ENCODE peak calls at places on chromosomes 3 and 15, in eight cellular contexts. One of them, this sample, is unnamed.

GRCh38 chr3:29642393-29643033 is 361.6 kb downstream of the RBMS3 start:
- DNase-seq in left ventricle myocardium inferior: no peak
- DNase-seq in NCI-H524: no peak
- DNase-seq in foreskin fibroblast: peak; percentile 14
- DNase-seq in DMS153: no peak
- DNase-seq in non-pigmented ciliary epithelial cell: peak; percentile 75
- DNase-seq in ovary: peak; percentile 56
- DNase-seq in MM.1S: no peak
- DNase-seq in this sample: no peak

GRCh38 chr15:45677797-45678196 is 43.0 kb downstream of the SQOR start:
- DNase-seq in left ventricle myocardium inferior: no peak
- DNase-seq in NCI-H524: no peak
- DNase-seq in foreskin fibroblast: no peak
- DNase-seq in DMS153: no peak
- DNase-seq in non-pigmented ciliary epithelial cell: no peak
- DNase-seq in ovary: no peak
- DNase-seq in MM.1S: no peak
- DNase-seq in this sample: no peak

GRCh38 chr3:9793161-9793781 is 389 bp downstream of the ARPC4 start:
- DNase-seq in left ventricle myocardium inferior: no peak
- DNase-seq in NCI-H524: no peak
- DNase-seq in foreskin fibroblast: no peak
- DNase-seq in DMS153: no peak
- DNase-seq in non-pigmented ciliary epithelial cell: no peak
- DNase-seq in ovary: no peak
- DNase-seq in MM.1S: peak; percentile 35
- DNase-seq in this sample: no peak

GRCh38 chr3:126307083-126307482 is 50.1 kb downstream of the KLF15 start:
- DNase-seq in left ventricle myocardium inferior: no peak
- DNase-seq in NCI-H524: no peak
- DNase-seq in foreskin fibroblast: no peak
- DNase-seq in DMS153: no peak
- DNase-seq in non-pigmented ciliary epithelial cell: no peak
- DNase-seq in ovary: peak; percentile 21
- DNase-seq in MM.1S: no peak
- DNase-seq in this sample: no peak

GRCh38 chr3:87336761-87337160 is 60.4 kb upstream of the POU1F1 start:
- DNase-seq in left ventricle myocardium inferior: no peak
- DNase-seq in NCI-H524: peak; percentile 33
- DNase-seq in foreskin fibroblast: peak; percentile 26
- DNase-seq in DMS153: peak; percentile 35
- DNase-seq in non-pigmented ciliary epithelial cell: no peak
- DNase-seq in ovary: no peak
- DNase-seq in MM.1S: no peak
- DNase-seq in this sample: no peak

GRCh38 chr3:46143951-46144473 is 64.1 kb downstream of the CCR1 start:
- DNase-seq in left ventricle myocardium inferior: no peak
- DNase-seq in NCI-H524: no peak
- DNase-seq in foreskin fibroblast: no peak
- DNase-seq in DMS153: no peak
- DNase-seq in non-pigmented ciliary epithelial cell: no peak
- DNase-seq in ovary: no peak
- DNase-seq in MM.1S: no peak
- DNase-seq in this sample: no peak

GRCh38 chr3:195133462-195133861 is 137.5 kb downstream of the XXYLT1 start:
- DNase-seq in left ventricle myocardium inferior: no peak
- DNase-seq in NCI-H524: peak; percentile 69
- DNase-seq in foreskin fibroblast: peak; percentile 62
- DNase-seq in DMS153: peak; percentile 63
- DNase-seq in non-pigmented ciliary epithelial cell: no peak
- DNase-seq in ovary: no peak
- DNase-seq in MM.1S: no peak
- DNase-seq in this sample: no peak

GRCh38 chr3:170639003-170639402 is 53.1 kb upstream of the SLC7A14 start:
- DNase-seq in left ventricle myocardium inferior: no peak
- DNase-seq in NCI-H524: no peak
- DNase-seq in foreskin fibroblast: no peak
- DNase-seq in DMS153: no peak
- DNase-seq in non-pigmented ciliary epithelial cell: no peak
- DNase-seq in ovary: no peak
- DNase-seq in MM.1S: no peak
- DNase-seq in this sample: no peak

GRCh38 chr3:127688416-127689265 is 15.9 kb downstream of the ABTB1 start:
- DNase-seq in left ventricle myocardium inferior: peak; percentile 25
- DNase-seq in NCI-H524: peak; percentile 98
- DNase-seq in foreskin fibroblast: peak; percentile 40
- DNase-seq in DMS153: no peak
- DNase-seq in non-pigmented ciliary epithelial cell: no peak
- DNase-seq in ovary: peak; percentile 19
- DNase-seq in MM.1S: no peak
- DNase-seq in this sample: no peak

GRCh38 chr3:180036678-180037455 is at the start of gene PEX5L:
- DNase-seq in left ventricle myocardium inferior: peak; percentile 37
- DNase-seq in NCI-H524: peak; percentile 93
- DNase-seq in foreskin fibroblast: no peak
- DNase-seq in DMS153: peak; percentile 69
- DNase-seq in non-pigmented ciliary epithelial cell: no peak
- DNase-seq in ovary: peak; percentile 80
- DNase-seq in MM.1S: peak; percentile 64
- DNase-seq in this sample: no peak

GRCh38 chr15:41483519-41483918 is 10.2 kb upstream of the ITPKA start:
- DNase-seq in left ventricle myocardium inferior: no peak
- DNase-seq in NCI-H524: no peak
- DNase-seq in foreskin fibroblast: no peak
- DNase-seq in DMS153: no peak
- DNase-seq in non-pigmented ciliary epithelial cell: no peak
- DNase-seq in ovary: no peak
- DNase-seq in MM.1S: no peak
- DNase-seq in this sample: no peak

GRCh38 chr3:133123636-133124035 is 85.4 kb downstream of the TMEM108 start:
- DNase-seq in left ventricle myocardium inferior: no peak
- DNase-seq in NCI-H524: no peak
- DNase-seq in foreskin fibroblast: no peak
- DNase-seq in DMS153: no peak
- DNase-seq in non-pigmented ciliary epithelial cell: no peak
- DNase-seq in ovary: no peak
- DNase-seq in MM.1S: peak; percentile 27
- DNase-seq in this sample: no peak

GRCh38 chr3:4805662-4806061 is 173.6 kb upstream of the BHLHE40 start:
- DNase-seq in left ventricle myocardium inferior: no peak
- DNase-seq in NCI-H524: no peak
- DNase-seq in foreskin fibroblast: no peak
- DNase-seq in DMS153: no peak
- DNase-seq in non-pigmented ciliary epithelial cell: no peak
- DNase-seq in ovary: no peak
- DNase-seq in MM.1S: no peak
- DNase-seq in this sample: no peak